ENCODE peak calls at places on chromosome 10, in five cellular contexts. L is GM12878, V is K562, O is HepG2, R is H1. A is an unnamed sample.

GRCh38 chr10:131020775-131021174 is 290.7 kb downstream of the TCERG1L start:
- DNase-seq in L (no peak), O (no peak), V (no peak), R (no peak), A (no peak)

GRCh38 chr10:54749623-54750022 is 51.4 kb downstream of the PCDH15 start:
- DNase-seq in V (no peak), L (no peak), R (no peak), O (no peak), A (no peak)

GRCh38 chr10:45457487-45457886 is 83.5 kb downstream of the ALOX5 start:
- DNase-seq in O (no peak), R (no peak), L (no peak), V (no peak), A (no peak)

GRCh38 chr10:28841625-28842024 is 164.3 kb downstream of the BAMBI start:
- DNase-seq in L (no peak), O (no peak), R (no peak), V (no peak), A (no peak)

GRCh38 chr10:6145979-6146432 is 56.7 kb upstream of the PFKFB3 start:
- DNase-seq in R (no peak), V (no peak), O (no peak), L (no peak), A (no peak)

GRCh38 chr10:121880842-121881423 is 46.9 kb downstream of the ATE1 start:
- DNase-seq in L (no peak), R (no peak), O (peak), V (no peak), A (no peak)

GRCh38 chr10:16597656-16598055 is 76.0 kb upstream of the C1QL3 start:
- DNase-seq in O (no peak), V (peak), L (no peak), R (no peak), A (no peak)

GRCh38 chr10:100014129-100014762 is 4.5 kb upstream of the DNMBP start:
- DNase-seq in O (no peak), V (no peak), R (no peak), L (peak), A (no peak)

GRCh38 chr10:105024184-105024583 is 383.1 kb downstream of the SORCS3 start:
- DNase-seq in V (no peak), R (no peak), O (no peak), L (no peak), A (no peak)

GRCh38 chr10:78817361-78817760 is 251.4 kb upstream of the ZMIZ1 start:
- DNase-seq in R (no peak), L (no peak), V (no peak), O (no peak), A (no peak)

GRCh38 chr10:128173383-128173782 is 47.2 kb upstream of the MKI67 start:
- DNase-seq in V (no peak), O (peak), R (no peak), L (no peak), A (no peak)

GRCh38 chr10:30784521-30784895 is 155.0 kb upstream of the LYZL2 start:
- DNase-seq in V (no peak), L (no peak), O (no peak), R (no peak), A (no peak)

GRCh38 chr10:72087392-72087968 is 871 bp downstream of the SPOCK2 start:
- DNase-seq in L (no peak), O (no peak), R (no peak), V (no peak), A (peak)

GRCh38 chr10:23096814-23097549 is 1.6 kb downstream of the MSRB2 start:
- DNase-seq in L (no peak), R (no peak), V (peak), O (no peak), A (no peak)

GRCh38 chr10:72764151-72764550 is 72.2 kb downstream of the MCU start:
- DNase-seq in V (no peak), R (no peak), L (no peak), O (peak), A (no peak)

GRCh38 chr10:646118-646524 is 43.3 kb downstream of the DIP2C start:
- DNase-seq in L (no peak), O (no peak), V (no peak), R (no peak), A (no peak)

GRCh38 chr10:50373821-50374501 is 122.6 kb upstream of the ASAH2 start:
- DNase-seq in L (no peak), O (no peak), R (no peak), V (no peak), A (no peak)

GRCh38 chr10:3397846-3398245 is 225.3 kb upstream of the PITRM1 start:
- DNase-seq in V (no peak), R (no peak), L (no peak), O (no peak), A (no peak)

GRCh38 chr10:12510566-12510965 is 161.2 kb downstream of the CAMK1D start:
- DNase-seq in L (no peak), V (no peak), R (no peak), O (no peak), A (no peak)

GRCh38 chr10:110861930-110862677 is 9.6 kb upstream of the PDCD4 start:
- DNase-seq in L (no peak), R (no peak), O (no peak), V (no peak), A (no peak)

GRCh38 chr10:17200885-17201164 is 647 bp downstream of the TRDMT1 start:
- DNase-seq in V (peak), O (no peak), L (no peak), R (no peak), A (no peak)

GRCh38 chr10:2897619-2898508 is 169.5 kb upstream of the PFKP start:
- DNase-seq in R (no peak), O (no peak), L (no peak), V (no peak), A (no peak)

GRCh38 chr10:3897156-3897555 is 112.1 kb upstream of the KLF6 start:
- DNase-seq in R (no peak), O (no peak), L (no peak), V (no peak), A (no peak)

GRCh38 chr10:44393051-44393630 is 8.2 kb upstream of the CXCL12 start:
- DNase-seq in R (no peak), O (no peak), V (no peak), L (no peak), A (no peak)

GRCh38 chr10:102511562-102512274 is 7.9 kb downstream of the SUFU start:
- DNase-seq in R (no peak), V (no peak), O (no peak), L (peak), A (no peak)

GRCh38 chr10:33073641-33074410 is 115.8 kb upstream of the ITGB1 start:
- DNase-seq in O (no peak), R (no peak), L (no peak), V (no peak), A (no peak)

GRCh38 chr10:184911-185310 is 49.7 kb downstream of the ZMYND11 start:
- DNase-seq in L (no peak), R (no peak), O (no peak), V (no peak), A (no peak)

GRCh38 chr10:98861962-98862361 is 373.7 kb downstream of the HPSE2 start:
- DNase-seq in L (no peak), V (no peak), R (no peak), O (no peak), A (no peak)
- TF ChIP-seq ATF2 in L (no peak), V (no peak), R (no peak), O (no peak), A (no peak)

DNA sequence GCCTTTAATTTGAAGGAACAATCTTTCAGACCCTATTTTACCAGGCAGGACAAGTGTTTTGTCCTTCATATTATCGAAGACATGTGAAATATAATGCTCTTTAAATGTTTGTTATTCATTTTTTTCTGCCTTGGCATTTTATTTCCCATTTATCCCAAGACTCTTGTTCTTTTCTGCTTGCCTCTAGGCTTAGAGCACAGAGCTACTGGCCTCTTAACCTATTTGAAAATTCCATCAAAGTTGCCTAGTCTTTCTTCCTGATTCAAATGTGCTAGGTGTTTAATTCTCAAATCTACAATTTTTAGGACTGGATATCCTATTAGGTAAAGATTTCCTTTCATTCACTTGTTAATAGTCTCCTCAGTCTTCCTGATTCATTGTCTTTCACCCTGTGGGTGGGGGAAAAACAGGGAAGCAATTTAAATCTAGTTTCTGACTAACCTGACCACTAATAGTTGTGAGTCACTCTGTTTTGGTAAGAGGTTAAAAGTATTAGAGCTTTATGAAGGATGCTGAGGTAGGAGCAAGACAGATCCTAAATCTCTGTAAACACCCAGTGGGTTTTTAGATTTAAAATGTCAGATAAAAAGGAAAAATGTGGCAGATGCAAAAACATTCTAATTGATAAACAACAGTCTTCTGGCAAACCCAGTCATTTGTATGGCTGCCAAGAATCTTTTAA is 1.5 kb downstream of the LIPK start:
- DNase-seq in L (no peak), R (no peak), O (no peak), V (no peak), A (no peak)
- TF ChIP-seq ATF2 in L (peak), R (no peak), O (no peak), V (no peak), A (no peak)

GRCh38 chr10:129707406-129708388 is 240.7 kb downstream of the MGMT start:
- DNase-seq in R (no peak), V (no peak), O (no peak), L (no peak), A (no peak)
- TF ChIP-seq ATF2 in R (no peak), V (no peak), O (no peak), L (no peak), A (no peak)

DNA sequence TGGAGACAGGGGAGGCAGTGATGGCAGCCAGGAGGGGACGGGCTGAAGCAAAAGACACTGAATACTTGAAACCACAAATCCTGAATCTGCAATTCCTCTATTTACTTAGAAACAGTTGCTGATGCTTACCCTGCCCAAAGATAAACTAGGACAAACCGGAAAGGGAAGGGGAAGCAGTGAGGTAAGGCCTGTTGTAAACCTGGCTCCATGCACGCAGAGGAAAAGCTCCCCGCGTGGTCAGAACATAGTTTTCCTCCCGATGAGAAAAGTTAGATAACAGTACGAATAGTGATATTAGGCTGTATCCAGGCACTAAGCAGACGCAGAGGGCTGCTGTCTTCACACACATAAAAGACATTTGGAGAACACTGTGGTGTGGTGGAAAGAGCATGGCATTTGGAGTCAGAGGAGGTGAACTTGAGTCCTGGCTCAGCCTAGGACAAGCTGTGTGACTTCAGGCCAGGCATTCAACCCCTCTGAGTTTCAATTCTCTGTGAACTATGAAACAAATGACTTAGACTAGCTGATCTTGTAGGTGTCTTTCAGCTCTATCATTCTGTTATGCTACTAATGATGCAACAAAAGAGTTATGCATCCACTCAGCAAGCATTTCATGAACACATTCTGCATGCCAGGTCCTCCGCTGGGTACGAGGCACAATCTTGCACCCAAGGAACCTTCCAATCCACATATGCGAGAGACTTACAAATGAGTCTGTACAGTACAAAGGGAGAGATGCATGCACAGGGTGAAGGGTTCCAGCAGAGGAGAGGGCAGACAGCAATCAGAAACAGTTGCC is 80.9 kb downstream of the SORBS1 start:
- DNase-seq in L (no peak), R (no peak), V (peak), O (no peak), A (no peak)
- TF ChIP-seq ATF2 in L (no peak), R (no peak), V (no peak), O (no peak), A (no peak)

A was measured in WTC11.